ENCODE peak calls at places on chromosomes 2 and 18, in five cellular contexts. S is GM06990; A is stimulated activated naive CD4-positive, alpha-beta T cell treated with Interleukin-2 at 50 U/mL for 16 hours; T is hippocampal formation; V is activated CD4-positive, alpha-beta T cell treated with anti-CD3 and anti-CD28 coated beads for 36 hours. D is an unnamed sample.

GRCh38 chr2:237904806-237905599 is 45.6 kb downstream of the RAMP1 start:
- DNase-seq in T (peak), A (no peak), V (peak), S (peak), D (peak)

GRCh38 chr2:16060936-16061338 is 120.6 kb downstream of the MYCN start:
- DNase-seq in V (no peak), S (no peak), T (no peak), A (no peak), D (no peak)

GRCh38 chr2:24838541-24838940 is 45.3 kb downstream of the CENPO start:
- DNase-seq in V (no peak), A (no peak), T (no peak), S (no peak), D (no peak)

GRCh38 chr2:232385660-232386489 is 7.3 kb downstream of the ALPP start:
- DNase-seq in A (no peak), S (no peak), V (no peak), T (no peak), D (no peak)

GRCh38 chr2:9356336-9356735 is 67.0 kb downstream of the ITGB1BP1 start:
- DNase-seq in T (no peak), S (no peak), V (no peak), A (no peak), D (no peak)

GRCh38 chr2:238528953-238529781 is 102.4 kb downstream of the ASB1 start:
- DNase-seq in S (no peak), A (no peak), V (no peak), T (no peak), D (no peak)

GRCh38 chr2:188485496-188485895 is 193.8 kb downstream of the GULP1 start:
- DNase-seq in A (no peak), V (no peak), T (no peak), S (no peak), D (no peak)

GRCh38 chr2:120779781-120780283 is 44.2 kb downstream of the GLI2 start:
- DNase-seq in S (no peak), V (peak), T (no peak), A (no peak), D (no peak)

GRCh38 chr18:30183766-30184165 is 858.8 kb downstream of the DSC3 start:
- DNase-seq in A (no peak), S (no peak), T (no peak), V (no peak), D (no peak)

GRCh38 chr2:112768432-112768831 is 4.0 kb upstream of the CKAP2L start:
- DNase-seq in T (no peak), A (no peak), V (no peak), S (no peak), D (no peak)

GRCh38 chr2:65177754-65178442 is 48.0 kb upstream of the RAB1A start:
- DNase-seq in T (no peak), S (no peak), A (no peak), V (no peak), D (no peak)

GRCh38 chr2:19474128-19474527 is 115.7 kb upstream of the OSR1 start:
- DNase-seq in S (peak), T (peak), V (peak), A (peak), D (peak)

GRCh38 chr2:67567866-67568265 is 170.7 kb downstream of the ETAA1 start:
- DNase-seq in A (no peak), T (no peak), V (no peak), S (no peak), D (no peak)

GRCh38 chr2:20596973-20597867 is 53.7 kb downstream of the HS1BP3 start:
- DNase-seq in V (no peak), A (no peak), T (no peak), S (no peak), D (no peak)

GRCh38 chr2:222730346-222731065 is 59.0 kb downstream of the MOGAT1 start:
- DNase-seq in S (no peak), V (no peak), T (no peak), A (no peak), D (peak)

GRCh38 chr2:163341426-163341825 is 394.4 kb downstream of the FIGN start:
- DNase-seq in S (no peak), T (no peak), A (no peak), V (no peak), D (no peak)

GRCh38 chr2:190912731-190913130 is 32.1 kb downstream of the GLS start:
- DNase-seq in V (no peak), T (no peak), A (no peak), S (no peak), D (no peak)

D was measured in GM12865.